ENCODE peak calls at places on chromosomes 11 and 22, in ten cellular contexts. G is PC-3; Z is GM12878; V is heart right ventricle; L is fibroblast of lung; K is CD4-positive, alpha-beta memory T cell; X is mesenchymal stem cell; S is H1; B is aorta; Y is spleen. O is an unnamed sample. For H3K9me3, the result is how much of the 10 kb centered on the place peaks cover.

GRCh38 chr11:94028436-94028835 is 7.3 kb downstream of the HEPHL1 start:
- DNase-seq in G (peak), Z (no peak), V (no peak), L (peak), K (no peak), X (peak), S (no peak), B (no peak), Y (no peak), O (peak)

GRCh38 chr11:66142370-66143263 is 72.5 kb downstream of the PACS1 start:
- DNase-seq in G (peak), Z (no peak), V (no peak), L (no peak), K (no peak), X (peak), S (no peak), B (no peak), Y (no peak), O (no peak)

GRCh38 chr11:87063982-87064381 is 26.2 kb downstream of the TMEM135 start:
- DNase-seq in G (peak), Z (no peak), V (no peak), L (no peak), K (no peak), X (peak), S (no peak), B (no peak), Y (no peak), O (no peak)

GRCh38 chr11:108975641-108976071 is 310.8 kb downstream of the DDX10 start:
- DNase-seq in G (no peak), Z (no peak), V (peak), L (no peak), K (no peak), X (no peak), S (no peak), B (no peak), Y (no peak), O (no peak)

GRCh38 chr11:97989121-97989520 is 1031.6 kb upstream of the CNTN5 start:
- DNase-seq in G (no peak), Z (no peak), V (no peak), L (no peak), K (no peak), X (no peak), S (no peak), B (no peak), Y (no peak), O (no peak)

GRCh38 chr11:44445500-44446340 is 119.7 kb upstream of the CD82 start:
- DNase-seq in G (peak), Z (no peak), V (no peak), L (no peak), K (no peak), X (no peak), S (no peak), B (no peak), Y (no peak), O (no peak)

GRCh38 chr22:19693981-19694670 is 20.2 kb upstream of the SEPTIN5 start:
- DNase-seq in G (peak), Z (no peak), V (no peak), L (no peak), K (no peak), X (no peak), S (no peak), B (no peak), Y (peak), O (no peak)

GRCh38 chr22:30116362-30117117 is 36.3 kb downstream of the HORMAD2 start:
- DNase-seq in G (peak), Z (no peak), V (no peak), L (peak), K (no peak), X (peak), S (no peak), B (no peak), Y (no peak), O (no peak)

GRCh38 chr22:20551805-20552449 is 44.5 kb downstream of the MED15 start:
- DNase-seq in G (no peak), Z (no peak), V (peak), L (no peak), K (peak), X (no peak), S (no peak), B (no peak), Y (peak), O (no peak)

GRCh38 chr22:37558815-37559214 is 1.5 kb upstream of the CDC42EP1 start:
- DNase-seq in G (no peak), Z (no peak), V (no peak), L (no peak), K (no peak), X (no peak), S (no peak), B (no peak), Y (no peak), O (no peak)

GRCh38 chr11:23988381-23989006 is 508.4 kb upstream of the LUZP2 start:
- DNase-seq in G (peak), Z (no peak), V (no peak), L (peak), K (no peak), X (peak), S (no peak), B (no peak), Y (no peak), O (no peak)

GRCh38 chr11:57255618-57256017 is 18.6 kb upstream of the APLNR start:
- DNase-seq in G (peak), Z (no peak), V (no peak), L (peak), K (no peak), X (no peak), S (no peak), B (no peak), Y (no peak), O (no peak)

GRCh38 chr11:131691558-131692041 is 321.2 kb downstream of the NTM start:
- DNase-seq in G (peak), Z (no peak), V (no peak), L (peak), K (no peak), X (no peak), S (peak), B (no peak), Y (no peak), O (no peak)

GRCh38 chr11:61923166-61924015 is 6.0 kb upstream of the RAB3IL1 start:
- DNase-seq in G (no peak), Z (no peak), V (peak), L (peak), K (no peak), X (peak), S (peak), B (peak), Y (no peak), O (peak)

GRCh38 chr11:106608677-106609076 is 409.6 kb downstream of the GUCY1A2 start:
- DNase-seq in G (peak), Z (no peak), V (no peak), L (peak), K (no peak), X (peak), S (no peak), B (no peak), Y (no peak), O (no peak)

GRCh38 chr22:41922940-41923594 is 3.5 kb downstream of the TNFRSF13C start:
- DNase-seq in G (no peak), Z (no peak), V (no peak), L (no peak), K (no peak), X (no peak), S (no peak), B (no peak), Y (no peak), O (no peak)

GRCh38 chr11:35825386-35825785 is 118.5 kb upstream of the LDLRAD3 start:
- DNase-seq in G (no peak), Z (no peak), V (no peak), L (no peak), K (no peak), X (no peak), S (no peak), B (no peak), Y (no peak), O (no peak)

GRCh38 chr11:93905384-93905783 is 55.0 kb upstream of the VSTM5 start:
- DNase-seq in G (peak), Z (no peak), V (no peak), L (peak), K (no peak), X (peak), S (no peak), B (no peak), Y (no peak), O (no peak)

GRCh38 chr11:4038973-4039372 is 55.6 kb upstream of the RRM1 start:
- DNase-seq in G (peak), Z (no peak), V (no peak), L (no peak), K (no peak), X (peak), S (no peak), B (no peak), Y (no peak), O (no peak)

GRCh38 chr11:60872952-60873524 is 5.7 kb downstream of the ZP1 start:
- DNase-seq in G (no peak), Z (no peak), V (no peak), L (peak), K (no peak), X (peak), S (peak), B (no peak), Y (peak), O (no peak)

GRCh38 chr11:120785576-120785975 is 238.3 kb upstream of the TBCEL start:
- DNase-seq in G (no peak), Z (no peak), V (no peak), L (no peak), K (no peak), X (no peak), S (no peak), B (no peak), Y (peak), O (no peak)

GRCh38 chr11:68978931-68979591 is 1.7 kb downstream of the MRGPRD start:
- DNase-seq in G (no peak), Z (no peak), V (peak), L (no peak), K (no peak), X (no peak), S (no peak), B (no peak), Y (peak), O (no peak)

GRCh38 chr11:119516060-119516459 is 93.1 kb upstream of the THY1 start:
- DNase-seq in G (no peak), Z (no peak), V (no peak), L (no peak), K (no peak), X (no peak), S (no peak), B (no peak), Y (no peak), O (no peak)

GRCh38 chr11:66365711-66366619 is 5.6 kb downstream of the SLC29A2 start:
- DNase-seq in G (no peak), Z (no peak), V (no peak), L (no peak), K (no peak), X (no peak), S (no peak), B (no peak), Y (peak), O (no peak)

GRCh38 chr11:32829680-32830412 is at the start of gene PRRG4:
- DNase-seq in G (peak), Z (no peak), V (peak), L (peak), K (peak), X (no peak), S (peak), B (peak), Y (peak), O (no peak)

GRCh38 chr11:62400760-62401159 is 18.1 kb upstream of the SCGB1A1 start:
- DNase-seq in G (no peak), Z (no peak), V (peak), L (peak), K (no peak), X (peak), S (no peak), B (peak), Y (peak), O (no peak)

GRCh38 chr11:79937935-79938334 is 497.1 kb upstream of the TENM4 start:
- DNase-seq in G (no peak), Z (no peak), V (no peak), L (peak), K (no peak), X (no peak), S (no peak), B (no peak), Y (no peak), O (no peak)

GRCh38 chr11:66956689-66957290 is 1.4 kb downstream of the PC start:
- DNase-seq in G (no peak), Z (no peak), V (no peak), L (peak), K (peak), X (peak), S (no peak), B (no peak), Y (no peak), O (no peak)

GRCh38 chr22:20211409-20211996 is 56.6 kb downstream of the RTN4R start:
- DNase-seq in G (no peak), Z (no peak), V (no peak), L (no peak), K (no peak), X (no peak), S (no peak), B (no peak), Y (no peak), O (no peak)

GRCh38 chr11:13206086-13206640 is 71.4 kb upstream of the BMAL1 start:
- DNase-seq in G (no peak), Z (no peak), V (no peak), L (no peak), K (no peak), X (no peak), S (no peak), B (no peak), Y (no peak), O (no peak)

GRCh38 chr22:43110444-43110926 is at the start of gene BIK:
- DNase-seq in G (peak), Z (no peak), V (no peak), L (peak), K (peak), X (peak), S (no peak), B (peak), Y (peak), O (no peak)

GRCh38 chr11:109960831-109961230 is 132.4 kb upstream of the ZC3H12C start:
- DNase-seq in G (no peak), Z (no peak), V (peak), L (peak), K (no peak), X (peak), S (no peak), B (peak), Y (no peak), O (no peak)

GRCh38 chr11:284081-285020 is 4.6 kb upstream of the PGGHG start:
- DNase-seq in G (no peak), Z (no peak), V (peak), L (no peak), K (no peak), X (no peak), S (peak), B (peak), Y (peak), O (no peak)

GRCh38 chr11:112363527-112363926 is 102.9 kb upstream of the PLET1 start:
- DNase-seq in G (peak), Z (no peak), V (no peak), L (peak), K (no peak), X (peak), S (no peak), B (no peak), Y (no peak), O (no peak)

GRCh38 chr11:4095509-4096230 is 1.1 kb downstream of the RRM1 start:
- DNase-seq in G (peak), Z (no peak), V (no peak), L (peak), K (peak), X (peak), S (no peak), B (no peak), Y (no peak), O (no peak)

GRCh38 chr22:38955926-38956325 is 1.5 kb upstream of the APOBEC3A start:
- DNase-seq in G (no peak), Z (no peak), V (no peak), L (no peak), K (no peak), X (no peak), S (no peak), B (no peak), Y (peak), O (no peak)

GRCh38 chr11:64040684-64041267 is 5.0 kb downstream of the FLRT1 start:
- DNase-seq in G (no peak), Z (no peak), V (no peak), L (no peak), K (no peak), X (no peak), S (peak), B (no peak), Y (no peak), O (no peak)

GRCh38 chr11:6483015-6483414 is 1.7 kb downstream of the TIMM10B start:
- DNase-seq in G (no peak), Z (no peak), V (no peak), L (no peak), K (no peak), X (no peak), S (no peak), B (no peak), Y (no peak), O (no peak)

GRCh38 chr11:19829109-19829790 is 116.6 kb downstream of the NAV2 start:
- DNase-seq in G (peak), Z (no peak), V (no peak), L (no peak), K (no peak), X (no peak), S (no peak), B (no peak), Y (no peak), O (no peak)

GRCh38 chr11:2652362-2652761 is 47.4 kb downstream of the KCNQ1OT1 start:
- DNase-seq in G (no peak), Z (no peak), V (no peak), L (no peak), K (no peak), X (no peak), S (no peak), B (no peak), Y (peak), O (peak)

GRCh38 chr11:2649848-2650247 is 49.9 kb downstream of the KCNQ1OT1 start:
- DNase-seq in G (no peak), Z (no peak), V (no peak), L (no peak), K (no peak), X (no peak), S (no peak), B (no peak), Y (no peak), O (no peak)

GRCh38 chr11:2650343-2650867 is 49.4 kb downstream of the KCNQ1OT1 start:
- DNase-seq in G (no peak), Z (no peak), V (no peak), L (no peak), K (no peak), X (no peak), S (no peak), B (no peak), Y (no peak), O (no peak)

GRCh38 chr11:2651826-2652237 is 48.0 kb downstream of the KCNQ1OT1 start:
- DNase-seq in G (no peak), Z (no peak), V (no peak), L (no peak), K (no peak), X (no peak), S (no peak), B (no peak), Y (peak), O (peak)

DNA sequence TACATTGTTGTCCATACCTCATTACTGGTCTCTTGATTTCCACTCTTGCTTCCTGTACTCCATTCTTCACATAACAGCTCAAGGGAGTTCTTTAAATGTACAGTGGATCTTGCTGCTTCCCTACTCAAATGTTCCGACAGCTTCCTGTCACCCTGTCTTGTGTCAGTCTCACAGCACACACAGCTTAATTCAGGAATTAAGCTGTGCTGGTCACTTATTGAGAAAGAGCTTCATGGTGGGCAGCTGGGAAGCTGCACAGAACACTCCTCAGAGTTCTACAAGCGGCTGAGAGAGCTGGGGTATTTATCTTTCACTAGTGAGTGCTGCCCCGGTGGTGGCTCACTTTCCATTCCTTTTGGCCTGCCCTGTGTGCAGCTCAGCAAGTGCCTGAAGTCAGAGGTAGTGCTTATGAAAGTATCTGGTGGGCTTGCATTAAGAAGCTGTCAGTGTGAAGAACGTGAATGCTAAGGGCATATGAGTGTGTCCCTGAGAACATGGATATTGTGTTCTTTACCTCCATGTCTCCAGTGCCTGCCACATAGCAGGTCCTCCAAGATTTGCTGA is 48.7 kb downstream of the KCNQ1OT1 start:
- DNase-seq in G (no peak), Z (no peak), V (no peak), L (no peak), K (no peak), X (no peak), S (no peak), B (no peak), Y (no peak), O (no peak)
- H3K9me3 ChIP-seq in G (under half), Z (under half), V (under half), L (under half), K (under half), X (half or more), S (half or more), B (under half), Y (under half), O (half or more)

DNA sequence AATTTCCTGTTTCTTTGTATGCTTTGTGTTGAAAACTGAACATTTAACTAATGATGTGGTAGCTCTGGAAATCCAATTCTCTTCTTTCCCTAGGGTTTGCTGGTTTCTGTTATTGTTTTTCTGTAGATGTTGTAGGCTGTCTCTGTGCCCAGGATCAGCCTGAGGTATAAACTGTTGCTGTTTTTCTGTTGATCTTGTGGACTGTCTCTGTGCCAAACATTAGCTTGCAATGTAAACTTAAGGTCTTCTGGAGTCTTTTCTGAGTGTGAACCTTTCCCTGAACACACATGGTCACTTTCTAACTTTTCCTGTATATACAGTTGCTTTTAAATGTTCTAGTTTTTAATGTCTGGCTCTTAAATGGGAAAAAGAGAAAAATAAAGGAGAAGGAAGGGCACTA is 5.8 kb upstream of the TSKU start:
- DNase-seq in G (no peak), Z (no peak), V (no peak), L (peak), K (no peak), X (no peak), S (no peak), B (no peak), Y (no peak), O (no peak)
- H3K9me3 ChIP-seq in G (under half), Z (under half), V (under half), L (under half), K (under half), X (under half), S (under half), B (under half), Y (under half), O (under half)

GRCh38 chr22:47294222-47294532 is 531.7 kb downstream of the TBC1D22A start:
- DNase-seq in G (peak), Z (no peak), V (no peak), L (peak), K (no peak), X (no peak), S (no peak), B (no peak), Y (no peak), O (no peak)
- H3K9me3 ChIP-seq in G (under half), Z (under half), V (under half), L (under half), K (under half), X (under half), S (half or more), B (under half), Y (under half), O (under half)

GRCh38 chr11:99425596-99425995 is 404.8 kb downstream of the CNTN5 start:
- DNase-seq in G (no peak), Z (no peak), V (no peak), L (no peak), K (no peak), X (no peak), S (no peak), B (no peak), Y (no peak), O (no peak)

GRCh38 chr11:99422581-99423434 is 402.1 kb downstream of the CNTN5 start:
- DNase-seq in G (peak), Z (no peak), V (no peak), L (peak), K (no peak), X (peak), S (no peak), B (no peak), Y (no peak), O (no peak)

GRCh38 chr11:99423435-99423983 is 402.8 kb downstream of the CNTN5 start:
- DNase-seq in G (no peak), Z (no peak), V (no peak), L (no peak), K (no peak), X (no peak), S (no peak), B (no peak), Y (no peak), O (no peak)

GRCh38 chr11:99419991-99420390 is 399.2 kb downstream of the CNTN5 start:
- DNase-seq in G (peak), Z (no peak), V (no peak), L (no peak), K (no peak), X (no peak), S (no peak), B (no peak), Y (no peak), O (no peak)

GRCh38 chr11:99424313-99425084 is 403.8 kb downstream of the CNTN5 start:
- DNase-seq in G (no peak), Z (no peak), V (peak), L (no peak), K (no peak), X (no peak), S (no peak), B (peak), Y (no peak), O (no peak)
- H3K9me3 ChIP-seq in G (under half), Z (under half), V (under half), L (under half), K (under half), X (under half), S (under half), B (under half), Y (under half), O (under half)

O was measured in esophagus muscularis mucosa.